ENCODE peak calls at places on chromosome 10, in nine cellular contexts. One of them, this sample, is unnamed.

GRCh38 chr10:97891497-97892167 is 42.0 kb downstream of the GOLGA7B start:
- DNase-seq in GM23248: no peak
- DNase-seq in SK-N-SH: no peak
- DNase-seq in PC-3: no peak
- DNase-seq in GM23338: no peak
- DNase-seq in MM.1S: no peak
- DNase-seq in OCI-LY7: no peak
- DNase-seq in neural progenitor cell: no peak
- DNase-seq in HCT116: no peak
- DNase-seq in this sample: peak; percentile 31

GRCh38 chr10:36634916-36635315 is 490.5 kb upstream of the ANKRD30A start:
- DNase-seq in GM23248: peak; percentile 80
- DNase-seq in MM.1S: no peak
- DNase-seq in HCT116: no peak
- DNase-seq in GM23338: no peak
- DNase-seq in PC-3: peak; percentile 82
- DNase-seq in OCI-LY7: no peak
- DNase-seq in neural progenitor cell: no peak
- DNase-seq in SK-N-SH: no peak
- DNase-seq in this sample: no peak

GRCh38 chr10:79386637-79387465 is 39.6 kb downstream of the PPIF start:
- DNase-seq in PC-3: no peak
- DNase-seq in OCI-LY7: no peak
- DNase-seq in MM.1S: no peak
- DNase-seq in neural progenitor cell: no peak
- DNase-seq in HCT116: no peak
- DNase-seq in GM23338: no peak
- DNase-seq in GM23248: no peak
- DNase-seq in SK-N-SH: peak; percentile 27
- DNase-seq in this sample: no peak

GRCh38 chr10:87961314-87961713 is 97.9 kb downstream of the PTEN start:
- DNase-seq in PC-3: no peak
- DNase-seq in HCT116: no peak
- DNase-seq in GM23248: peak; percentile 81
- DNase-seq in neural progenitor cell: no peak
- DNase-seq in GM23338: no peak
- DNase-seq in SK-N-SH: no peak
- DNase-seq in MM.1S: no peak
- DNase-seq in OCI-LY7: no peak
- DNase-seq in this sample: no peak

GRCh38 chr10:15313844-15314243 is 57.2 kb downstream of the FAM171A1 start:
- DNase-seq in SK-N-SH: peak; percentile 78
- DNase-seq in MM.1S: no peak
- DNase-seq in GM23338: no peak
- DNase-seq in HCT116: no peak
- DNase-seq in neural progenitor cell: no peak
- DNase-seq in GM23248: no peak
- DNase-seq in OCI-LY7: no peak
- DNase-seq in PC-3: no peak
- DNase-seq in this sample: peak; percentile 28

GRCh38 chr10:98246911-98247820 is 20.8 kb downstream of the LOXL4 start:
- DNase-seq in GM23338: no peak
- DNase-seq in SK-N-SH: no peak
- DNase-seq in HCT116: no peak
- DNase-seq in neural progenitor cell: no peak
- DNase-seq in OCI-LY7: no peak
- DNase-seq in GM23248: peak; percentile 69
- DNase-seq in PC-3: no peak
- DNase-seq in MM.1S: no peak
- DNase-seq in this sample: no peak

GRCh38 chr10:132836832-132837540 is 51.0 kb upstream of the NKX6-2 start:
- DNase-seq in GM23248: peak; percentile 68
- DNase-seq in SK-N-SH: peak; percentile 94
- DNase-seq in GM23338: peak; percentile 73
- DNase-seq in PC-3: peak; percentile 41
- DNase-seq in neural progenitor cell: peak; percentile 80
- DNase-seq in MM.1S: peak; percentile 10
- DNase-seq in OCI-LY7: peak; percentile 42
- DNase-seq in HCT116: no peak
- DNase-seq in this sample: peak; percentile 76

GRCh38 chr10:43623351-43623750 is 17.1 kb downstream of the ZNF485 start:
- DNase-seq in MM.1S: peak; percentile 45
- DNase-seq in neural progenitor cell: no peak
- DNase-seq in SK-N-SH: peak; percentile 16
- DNase-seq in HCT116: no peak
- DNase-seq in OCI-LY7: peak; percentile 15
- DNase-seq in GM23338: peak; percentile 24
- DNase-seq in PC-3: no peak
- DNase-seq in GM23248: peak; percentile 26
- DNase-seq in this sample: no peak

GRCh38 chr10:58017719-58018367 is 249.9 kb downstream of the IPMK start:
- DNase-seq in HCT116: no peak
- DNase-seq in PC-3: peak; percentile 89
- DNase-seq in MM.1S: no peak
- DNase-seq in GM23248: peak; percentile 92
- DNase-seq in neural progenitor cell: no peak
- DNase-seq in GM23338: no peak
- DNase-seq in OCI-LY7: no peak
- DNase-seq in SK-N-SH: no peak
- DNase-seq in this sample: no peak

GRCh38 chr10:97943294-97943693 is 87.1 kb downstream of the CRTAC1 start:
- DNase-seq in OCI-LY7: no peak
- DNase-seq in MM.1S: no peak
- DNase-seq in GM23338: no peak
- DNase-seq in GM23248: no peak
- DNase-seq in neural progenitor cell: no peak
- DNase-seq in HCT116: peak; percentile 8
- DNase-seq in SK-N-SH: no peak
- DNase-seq in PC-3: no peak
- DNase-seq in this sample: no peak

GRCh38 chr10:31830887-31831286 is 97.7 kb downstream of the ARHGAP12 start:
- DNase-seq in OCI-LY7: no peak
- DNase-seq in neural progenitor cell: no peak
- DNase-seq in PC-3: peak; percentile 65
- DNase-seq in SK-N-SH: no peak
- DNase-seq in MM.1S: no peak
- DNase-seq in GM23248: peak; percentile 49
- DNase-seq in HCT116: no peak
- DNase-seq in GM23338: no peak
- DNase-seq in this sample: no peak

GRCh38 chr10:110502851-110503301 is 5.2 kb downstream of the DUSP5 start:
- DNase-seq in OCI-LY7: peak; percentile 92
- DNase-seq in SK-N-SH: no peak
- DNase-seq in PC-3: peak; percentile 63
- DNase-seq in neural progenitor cell: no peak
- DNase-seq in GM23248: peak; percentile 90
- DNase-seq in MM.1S: peak; percentile 73
- DNase-seq in HCT116: no peak
- DNase-seq in GM23338: no peak
- DNase-seq in this sample: peak; percentile 57

GRCh38 chr10:56823849-56824248 is 462.8 kb upstream of the ZWINT start:
- DNase-seq in MM.1S: peak; percentile 50
- DNase-seq in neural progenitor cell: peak; percentile 42
- DNase-seq in HCT116: no peak
- DNase-seq in SK-N-SH: peak; percentile 4
- DNase-seq in OCI-LY7: peak; percentile 64
- DNase-seq in GM23248: peak; percentile 2
- DNase-seq in PC-3: peak; percentile 28
- DNase-seq in GM23338: peak; percentile 56
- DNase-seq in this sample: no peak

GRCh38 chr10:16996530-16996964 is 133.1 kb downstream of the CUBN start:
- DNase-seq in neural progenitor cell: no peak
- DNase-seq in HCT116: no peak
- DNase-seq in SK-N-SH: no peak
- DNase-seq in PC-3: peak; percentile 43
- DNase-seq in MM.1S: no peak
- DNase-seq in OCI-LY7: no peak
- DNase-seq in GM23338: no peak
- DNase-seq in GM23248: peak; percentile 67
- DNase-seq in this sample: no peak

GRCh38 chr10:107728807-107729206 is 564.3 kb upstream of the SORCS1 start:
- DNase-seq in SK-N-SH: no peak
- DNase-seq in GM23338: no peak
- DNase-seq in MM.1S: no peak
- DNase-seq in PC-3: peak; percentile 79
- DNase-seq in neural progenitor cell: no peak
- DNase-seq in GM23248: no peak
- DNase-seq in OCI-LY7: no peak
- DNase-seq in HCT116: no peak
- DNase-seq in this sample: no peak

GRCh38 chr10:16472828-16473227 is 36.0 kb downstream of the PTER start:
- DNase-seq in SK-N-SH: no peak
- DNase-seq in HCT116: no peak
- DNase-seq in GM23248: no peak
- DNase-seq in GM23338: no peak
- DNase-seq in MM.1S: no peak
- DNase-seq in PC-3: no peak
- DNase-seq in OCI-LY7: no peak
- DNase-seq in neural progenitor cell: no peak
- DNase-seq in this sample: no peak

GRCh38 chr10:29757551-29758297 is 123.0 kb upstream of the SVIL start:
- DNase-seq in neural progenitor cell: no peak
- DNase-seq in SK-N-SH: no peak
- DNase-seq in GM23338: no peak
- DNase-seq in OCI-LY7: no peak
- DNase-seq in HCT116: peak; percentile 85
- DNase-seq in GM23248: peak; percentile 16
- DNase-seq in PC-3: peak; percentile 91
- DNase-seq in MM.1S: no peak
- DNase-seq in this sample: peak; percentile 72
- H2AFZ ChIP-seq in neural progenitor cell: no peak overlapping the region
- H2AFZ ChIP-seq in SK-N-SH: no peak overlapping the region
- H2AFZ ChIP-seq in GM23338: peak overlapping the region; percentile 56
- H2AFZ ChIP-seq in OCI-LY7: no peak overlapping the region
- H2AFZ ChIP-seq in HCT116: peak overlapping the region; percentile 37
- H2AFZ ChIP-seq in GM23248: no peak overlapping the region
- H2AFZ ChIP-seq in PC-3: peak overlapping the region; percentile 31
- H2AFZ ChIP-seq in MM.1S: no peak overlapping the region
- H2AFZ ChIP-seq in this sample: no peak overlapping the region

GRCh38 chr10:28127881-28128280 is 129.0 kb upstream of the ODAD2 start:
- DNase-seq in GM23338: no peak
- DNase-seq in neural progenitor cell: no peak
- DNase-seq in OCI-LY7: no peak
- DNase-seq in SK-N-SH: no peak
- DNase-seq in HCT116: no peak
- DNase-seq in PC-3: peak; percentile 57
- DNase-seq in GM23248: peak; percentile 37
- DNase-seq in MM.1S: no peak
- DNase-seq in this sample: no peak
- TF ChIP-seq EZH2phosphoT487 in GM23338: no peak
- TF ChIP-seq EZH2phosphoT487 in neural progenitor cell: no peak
- TF ChIP-seq EZH2phosphoT487 in OCI-LY7: no peak
- TF ChIP-seq EZH2phosphoT487 in SK-N-SH: no peak
- TF ChIP-seq EZH2phosphoT487 in HCT116: no peak
- TF ChIP-seq EZH2phosphoT487 in PC-3: no peak
- TF ChIP-seq EZH2phosphoT487 in GM23248: no peak
- TF ChIP-seq EZH2phosphoT487 in MM.1S: no peak
- TF ChIP-seq EZH2phosphoT487 in this sample: no peak

GRCh38 chr10:65340340-65340739 is 1585.5 kb upstream of the LRRTM3 start:
- DNase-seq in PC-3: peak; percentile 59
- DNase-seq in SK-N-SH: no peak
- DNase-seq in MM.1S: no peak
- DNase-seq in HCT116: no peak
- DNase-seq in OCI-LY7: no peak
- DNase-seq in GM23338: no peak
- DNase-seq in GM23248: no peak
- DNase-seq in neural progenitor cell: no peak
- DNase-seq in this sample: no peak
- H2AFZ ChIP-seq in PC-3: no peak overlapping the region
- H2AFZ ChIP-seq in SK-N-SH: no peak overlapping the region
- H2AFZ ChIP-seq in MM.1S: no peak overlapping the region
- H2AFZ ChIP-seq in HCT116: no peak overlapping the region
- H2AFZ ChIP-seq in OCI-LY7: no peak overlapping the region
- H2AFZ ChIP-seq in GM23338: no peak overlapping the region
- H2AFZ ChIP-seq in GM23248: no peak overlapping the region
- H2AFZ ChIP-seq in neural progenitor cell: no peak overlapping the region
- H2AFZ ChIP-seq in this sample: no peak overlapping the region

GRCh38 chr10:22992075-22992474 is 64.2 kb downstream of the ARMC3 start:
- DNase-seq in GM23338: no peak
- DNase-seq in GM23248: no peak
- DNase-seq in SK-N-SH: no peak
- DNase-seq in MM.1S: peak; percentile 87
- DNase-seq in OCI-LY7: no peak
- DNase-seq in neural progenitor cell: no peak
- DNase-seq in HCT116: no peak
- DNase-seq in PC-3: no peak
- DNase-seq in this sample: no peak

GRCh38 chr10:22984066-22984465 is 56.2 kb downstream of the ARMC3 start:
- DNase-seq in OCI-LY7: no peak
- DNase-seq in GM23248: peak; percentile 24
- DNase-seq in neural progenitor cell: no peak
- DNase-seq in SK-N-SH: no peak
- DNase-seq in GM23338: no peak
- DNase-seq in HCT116: no peak
- DNase-seq in MM.1S: no peak
- DNase-seq in PC-3: no peak
- DNase-seq in this sample: no peak

GRCh38 chr10:22990443-22990842 is 62.6 kb downstream of the ARMC3 start:
- DNase-seq in PC-3: no peak
- DNase-seq in GM23338: no peak
- DNase-seq in OCI-LY7: no peak
- DNase-seq in SK-N-SH: no peak
- DNase-seq in GM23248: no peak
- DNase-seq in HCT116: no peak
- DNase-seq in MM.1S: no peak
- DNase-seq in neural progenitor cell: no peak
- DNase-seq in this sample: no peak

GRCh38 chr10:22988581-22989360 is 60.9 kb downstream of the ARMC3 start:
- DNase-seq in SK-N-SH: peak; percentile 72
- DNase-seq in MM.1S: peak; percentile 69
- DNase-seq in GM23248: peak; percentile 78
- DNase-seq in neural progenitor cell: peak; percentile 81
- DNase-seq in OCI-LY7: peak; percentile 74
- DNase-seq in PC-3: peak; percentile 73
- DNase-seq in GM23338: peak; percentile 75
- DNase-seq in HCT116: peak; percentile 57
- DNase-seq in this sample: peak; percentile 78

DNA sequence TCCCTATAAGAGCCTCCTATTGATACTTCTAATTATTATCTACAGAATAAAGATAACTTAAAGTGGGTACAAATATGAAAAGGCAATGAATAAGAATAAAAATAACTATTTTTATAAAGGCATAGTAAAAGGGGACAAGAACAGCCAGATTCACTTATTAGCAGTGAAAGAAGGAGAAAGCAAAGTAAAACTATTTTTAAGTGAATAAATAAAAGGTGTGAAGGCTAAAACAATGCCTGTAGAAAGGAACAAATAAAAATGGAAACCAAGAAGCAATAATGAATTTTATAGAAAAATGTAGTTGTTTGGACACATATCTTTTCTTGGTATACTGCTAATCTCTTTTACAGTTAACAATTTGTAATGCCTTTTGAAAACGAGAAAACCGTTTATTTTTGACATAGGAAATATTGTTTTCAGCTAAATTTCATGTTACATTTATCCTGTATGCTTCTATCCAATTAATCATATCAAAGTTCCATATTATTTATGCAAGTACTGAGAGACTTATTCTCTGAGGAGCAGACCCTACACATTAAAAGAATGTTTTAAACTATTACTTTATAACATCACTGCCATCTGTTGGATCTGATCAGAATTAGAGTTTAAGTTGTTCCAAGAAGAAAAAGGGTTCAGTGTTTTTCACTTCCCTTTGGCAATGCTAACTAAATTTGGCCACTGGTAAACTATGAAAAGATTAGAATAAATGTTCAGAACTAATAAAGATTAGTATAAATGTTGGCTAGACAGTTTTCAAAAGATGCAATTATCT is 59.1 kb downstream of the ARMC3 start:
- DNase-seq in OCI-LY7: peak; percentile 54
- DNase-seq in neural progenitor cell: peak; percentile 28
- DNase-seq in GM23338: peak; percentile 47
- DNase-seq in PC-3: peak; percentile 62
- DNase-seq in GM23248: peak; percentile 59
- DNase-seq in HCT116: peak; percentile 21
- DNase-seq in SK-N-SH: peak; percentile 37
- DNase-seq in MM.1S: peak; percentile 32
- DNase-seq in this sample: peak; percentile 37
- TF ChIP-seq EZH2phosphoT487 in OCI-LY7: no peak
- TF ChIP-seq EZH2phosphoT487 in neural progenitor cell: no peak
- TF ChIP-seq EZH2phosphoT487 in GM23338: no peak
- TF ChIP-seq EZH2phosphoT487 in PC-3: no peak
- TF ChIP-seq EZH2phosphoT487 in GM23248: no peak
- TF ChIP-seq EZH2phosphoT487 in HCT116: no peak
- TF ChIP-seq EZH2phosphoT487 in SK-N-SH: no peak
- TF ChIP-seq EZH2phosphoT487 in MM.1S: no peak
- TF ChIP-seq EZH2phosphoT487 in this sample: no peak